ENCODE peak calls at places on chromosome 1, in four cellular contexts. R, F, A and T are unnamed samples.

GRCh38 chr1:229554886-229555621 is 3.5 kb downstream of the ABCB10 start:
- DNase-seq in A (peak), F (no peak), R (no peak), T (no peak)

GRCh38 chr1:7301346-7301993 is 469.6 kb upstream of the VAMP3 start:
- DNase-seq in F (no peak), R (no peak), A (no peak), T (no peak)

GRCh38 chr1:246067432-246068021 is 439.6 kb downstream of the SMYD3 start:
- DNase-seq in R (no peak), A (no peak), F (no peak), T (no peak)

GRCh38 chr1:29372108-29372507 is 135.8 kb downstream of the PTPRU start:
- DNase-seq in F (no peak), A (no peak), R (no peak), T (peak)

GRCh38 chr1:48776400-48777218 is at the start of gene BEND5:
- DNase-seq in A (no peak), R (no peak), F (no peak), T (peak)

GRCh38 chr1:214419650-214420049 is 131.8 kb downstream of the PTPN14 start:
- DNase-seq in R (no peak), A (peak), F (no peak), T (no peak)

GRCh38 chr1:235008239-235008638 is 120.4 kb downstream of the TOMM20 start:
- DNase-seq in R (no peak), F (no peak), A (no peak), T (no peak)

GRCh38 chr1:41799205-41799604 is 119.5 kb downstream of the HIVEP3 start:
- DNase-seq in F (no peak), A (no peak), R (no peak), T (no peak)

GRCh38 chr1:99645199-99645598 is 714 bp upstream of the PALMD start:
- DNase-seq in A (peak), R (peak), F (no peak), T (no peak)

GRCh38 chr1:31934706-31935629 is 3.2 kb downstream of the PTP4A2 start:
- DNase-seq in R (no peak), A (peak), F (no peak), T (no peak)
- TF ChIP-seq ELF1 in R (no peak), A (no peak), F (no peak), T (no peak)

GRCh38 chr1:37051386-37051785 is 17.1 kb upstream of the GRIK3 start:
- DNase-seq in A (no peak), F (no peak), R (no peak), T (peak)

GRCh38 chr1:37043101-37043500 is 8.8 kb upstream of the GRIK3 start:
- DNase-seq in R (no peak), F (no peak), A (no peak), T (no peak)

GRCh38 chr1:37052120-37052519 is 17.8 kb upstream of the GRIK3 start:
- DNase-seq in A (no peak), R (no peak), F (no peak), T (no peak)

GRCh38 chr1:37042506-37042905 is 8.2 kb upstream of the GRIK3 start:
- DNase-seq in R (no peak), A (no peak), F (no peak), T (no peak)

GRCh38 chr1:37047487-37047886 is 13.2 kb upstream of the GRIK3 start:
- DNase-seq in A (no peak), F (no peak), R (no peak), T (no peak)
- TF ChIP-seq ELF1 in A (no peak), F (no peak), R (no peak), T (no peak)

DNA sequence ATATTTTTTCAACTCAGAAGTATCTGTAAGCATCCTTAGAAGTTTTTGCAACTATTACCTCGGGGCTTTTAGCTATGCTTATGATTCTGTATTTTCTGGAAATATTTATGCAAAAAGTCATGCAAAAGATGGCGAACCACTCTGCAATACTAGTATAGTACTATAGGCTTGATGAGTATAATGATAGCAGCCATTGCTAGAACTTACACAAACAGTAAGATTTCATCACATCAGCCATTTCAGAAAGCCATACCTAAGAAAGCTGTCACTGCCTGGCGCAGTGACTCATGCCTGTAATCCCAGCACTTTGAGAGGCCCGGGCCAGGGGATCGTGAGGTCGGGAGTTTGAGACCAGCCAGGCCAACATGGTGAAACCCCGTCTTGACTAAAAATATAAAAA is 227.1 kb downstream of the LRRC7 start:
- DNase-seq in F (no peak), A (no peak), R (no peak), T (no peak)
- TF ChIP-seq ELF1 in F (no peak), A (no peak), R (no peak), T (no peak)

GRCh38 chr1:59947047-59947938 is 20.7 kb upstream of the CYP2J2 start:
- DNase-seq in F (peak), A (peak), R (peak), T (peak)
- TF ChIP-seq ELF1 in F (no peak), A (no peak), R (no peak), T (no peak)

GRCh38 chr1:190679444-190679843 is 201.8 kb upstream of the BRINP3 start:
- DNase-seq in F (no peak), A (no peak), R (no peak), T (no peak)
- TF ChIP-seq ELF1 in F (no peak), A (no peak), R (no peak), T (no peak)

GRCh38 chr1:179089827-179090482 is 8.1 kb downstream of the TOR3A start:
- DNase-seq in F (no peak), R (no peak), A (no peak), T (no peak)
- TF ChIP-seq ELF1 in F (no peak), R (no peak), A (no peak), T (no peak)

DNA sequence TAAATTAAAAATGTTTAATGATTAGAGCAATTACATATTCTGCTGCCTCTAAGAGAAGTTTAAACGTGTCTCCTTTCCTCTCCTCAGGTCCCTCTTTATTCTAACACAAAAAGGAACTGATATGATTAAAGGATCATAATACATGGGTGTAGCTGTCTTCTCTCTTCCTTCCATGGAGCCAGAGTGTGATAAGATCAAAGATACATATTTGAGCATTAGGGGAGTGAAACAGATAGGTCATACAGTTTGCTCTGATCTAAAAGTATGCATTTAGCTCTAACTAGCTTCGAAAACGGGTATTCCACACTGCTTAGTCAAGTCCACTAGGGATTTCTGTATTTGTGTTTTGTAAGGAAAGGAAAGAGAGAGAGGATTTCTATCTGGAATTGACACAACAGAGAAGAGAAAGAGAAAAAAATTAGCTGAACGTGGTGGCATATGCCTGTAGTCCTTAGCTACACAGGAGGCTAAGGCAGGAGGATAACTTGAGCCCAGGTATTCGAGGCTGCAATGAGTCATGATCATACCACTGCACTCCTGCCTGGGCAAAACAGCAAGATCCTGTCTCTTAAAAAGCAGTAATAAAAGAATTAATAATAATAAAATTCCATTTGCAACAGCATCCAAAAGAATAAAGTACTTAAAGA is 63.1 kb downstream of the CDC42BPA start:
- DNase-seq in F (no peak), A (no peak), R (peak), T (no peak)
- TF ChIP-seq ELF1 in F (no peak), A (no peak), R (no peak), T (no peak)